ENCODE peak calls at places on chromosomes 5 and 9, in five cellular contexts. F, A, M, E and B are unnamed samples.

GRCh38 chr9:5511476-5511875 is 1.1 kb downstream of the PDCD1LG2 start:
- DNase-seq in E (no peak), A (no peak), F (no peak), M (no peak), B (no peak)

GRCh38 chr5:113505181-113505580 is 8.3 kb upstream of the YTHDC2 start:
- DNase-seq in M (no peak), A (no peak), E (no peak), F (no peak), B (no peak)

GRCh38 chr9:20209421-20210340 is 412.6 kb downstream of the MLLT3 start:
- DNase-seq in M (no peak), A (peak; percentile 1), F (no peak), E (no peak), B (no peak)

GRCh38 chr9:2570615-2571479 is 50.7 kb upstream of the VLDLR start:
- DNase-seq in F (no peak), A (no peak), M (peak; percentile 23), E (no peak), B (peak; percentile 79)

GRCh38 chr9:121736147-121736721 is 84.8 kb downstream of the DAB2IP start:
- DNase-seq in M (no peak), F (no peak), A (no peak), E (no peak), B (no peak)

GRCh38 chr5:124773291-124774001 is 27.0 kb upstream of the ZNF608 start:
- DNase-seq in E (no peak), M (no peak), A (no peak), F (no peak), B (no peak)

GRCh38 chr5:168770036-168770498 is 190.9 kb upstream of the PANK3 start:
- DNase-seq in A (no peak), F (no peak), M (no peak), E (no peak), B (no peak)

GRCh38 chr9:135561391-135562234 is at the start of gene PAEP:
- DNase-seq in M (no peak), E (no peak), A (no peak), F (no peak), B (no peak)

GRCh38 chr5:19690978-19691377 is 297.0 kb downstream of the CDH18 start:
- DNase-seq in A (no peak), M (no peak), F (no peak), E (no peak), B (no peak)